ENCODE peak calls at places on chromosomes 5 and 9, in five cellular contexts. T is HCT116, X is HepG2, W is GM12878, C is GM23338. S is an unnamed sample. For H3K36me3, the result is how much of the 10 kb centered on the place peaks cover.

GRCh38 chr9:98854206-98854756 is 46.8 kb downstream of the GALNT12 start:
- DNase-seq in C (no peak), X (no peak), T (no peak), W (no peak), S (no peak)

GRCh38 chr5:135391123-135391868 is 7.7 kb downstream of the MACROH2A1 start:
- DNase-seq in W (no peak), C (no peak), T (no peak), X (peak), S (no peak)

GRCh38 chr5:66144799-66145390 is 795 bp downstream of the SREK1 start:
- DNase-seq in C (no peak), X (peak), W (no peak), T (no peak), S (peak)

GRCh38 chr5:78638973-78639669 is 9.5 kb downstream of the LHFPL2 start:
- DNase-seq in W (no peak), T (no peak), X (no peak), C (no peak), S (no peak)

GRCh38 chr5:71782771-71783770 is 64.0 kb downstream of the CARTPT start:
- DNase-seq in T (peak), X (peak), C (peak), W (peak), S (peak)

GRCh38 chr9:27787941-27788340 is 214.7 kb upstream of the C9orf72 start:
- DNase-seq in X (no peak), T (no peak), C (peak), W (no peak), S (no peak)

GRCh38 chr9:90905079-90905478 is 103.5 kb downstream of the SYK start:
- DNase-seq in X (no peak), W (no peak), C (no peak), T (no peak), S (no peak)

GRCh38 chr5:4627887-4628286 is 512.2 kb upstream of the ADAMTS16 start:
- DNase-seq in C (no peak), T (no peak), X (no peak), W (no peak), S (no peak)

GRCh38 chr9:23342296-23342695 is 483.7 kb downstream of the ELAVL2 start:
- DNase-seq in T (no peak), W (no peak), C (no peak), X (peak), S (no peak)

GRCh38 chr9:104868687-104869404 is 59.1 kb downstream of the ABCA1 start:
- DNase-seq in W (no peak), X (no peak), C (peak), T (no peak), S (no peak)

GRCh38 chr9:71025728-71026127 is 95.7 kb downstream of the TRPM3 start:
- DNase-seq in X (no peak), W (no peak), T (no peak), C (no peak), S (no peak)

GRCh38 chr5:172868924-172869565 is 35.0 kb downstream of the ERGIC1 start:
- DNase-seq in W (no peak), C (no peak), X (peak), T (peak), S (peak)

GRCh38 chr5:59645380-59645779 is 248.1 kb downstream of the PDE4D start:
- DNase-seq in W (no peak), X (no peak), T (no peak), C (no peak), S (no peak)

GRCh38 chr9:87020169-87020935 is 73.0 kb upstream of the GAS1 start:
- DNase-seq in X (no peak), W (no peak), C (no peak), T (no peak), S (no peak)

GRCh38 chr5:112795944-112796678 is 58.4 kb downstream of the APC start:
- DNase-seq in T (no peak), W (no peak), C (peak), X (peak), S (no peak)

GRCh38 chr9:114798793-114799427 is 6.9 kb downstream of the TNFSF15 start:
- DNase-seq in C (no peak), T (no peak), W (no peak), X (no peak), S (no peak)

GRCh38 chr5:133383580-133383939 is 228.8 kb downstream of the FSTL4 start:
- DNase-seq in C (peak), W (no peak), T (no peak), X (no peak), S (no peak)

GRCh38 chr5:157801-158200 is 33.5 kb upstream of the LRRC14B start:
- DNase-seq in C (no peak), T (no peak), W (no peak), X (no peak), S (no peak)

GRCh38 chr5:41869150-41869738 is 981 bp downstream of the OXCT1 start:
- DNase-seq in T (no peak), W (no peak), C (peak), X (no peak), S (no peak)

GRCh38 chr5:151924564-151925395 is at the start of gene GLRA1:
- DNase-seq in T (no peak), X (peak), C (peak), W (no peak), S (no peak)

GRCh38 chr5:10831416-10831815 is 70.4 kb upstream of the DAP start:
- DNase-seq in W (no peak), C (no peak), T (no peak), X (no peak), S (no peak)

GRCh38 chr9:126150411-126151030 is 176.1 kb upstream of the MVB12B start:
- DNase-seq in W (no peak), T (no peak), X (peak), C (no peak), S (no peak)

GRCh38 chr9:136831720-136832104 is 10.6 kb upstream of the AJM1 start:
- DNase-seq in W (no peak), T (no peak), X (no peak), C (no peak), S (no peak)

GRCh38 chr9:89447416-89447815 is 50.5 kb downstream of the SEMA4D start:
- DNase-seq in X (no peak), T (no peak), W (no peak), C (no peak), S (no peak)
- H3K36me3 ChIP-seq in X (under half), T (under half), W (under half), C (under half), S (under half)

GRCh38 chr5:158244882-158245281 is 385.9 kb upstream of the CLINT1 start:
- DNase-seq in W (no peak), T (no peak), C (no peak), X (no peak), S (no peak)

GRCh38 chr5:158245513-158245912 is 386.6 kb upstream of the CLINT1 start:
- DNase-seq in X (no peak), T (no peak), W (no peak), C (no peak), S (no peak)

GRCh38 chr5:158246661-158247060 is 387.7 kb upstream of the CLINT1 start:
- DNase-seq in W (no peak), T (no peak), X (no peak), C (no peak), S (no peak)
- TF ChIP-seq REST in W (no peak), T (no peak), X (no peak), C (no peak), S (no peak)

GRCh38 chr9:2192356-2192979 is 177.3 kb downstream of the SMARCA2 start:
- DNase-seq in T (no peak), W (no peak), C (no peak), X (no peak), S (no peak)
- H3K36me3 ChIP-seq in T (under half), W (under half), C (under half), X (under half), S (under half)

GRCh38 chr9:134343637-134344036 is 17.4 kb downstream of the RXRA start:
- DNase-seq in W (no peak), X (no peak), T (no peak), C (no peak), S (no peak)
- TF ChIP-seq REST in W (no peak), X (no peak), T (no peak), C (no peak), S (no peak)

DNA sequence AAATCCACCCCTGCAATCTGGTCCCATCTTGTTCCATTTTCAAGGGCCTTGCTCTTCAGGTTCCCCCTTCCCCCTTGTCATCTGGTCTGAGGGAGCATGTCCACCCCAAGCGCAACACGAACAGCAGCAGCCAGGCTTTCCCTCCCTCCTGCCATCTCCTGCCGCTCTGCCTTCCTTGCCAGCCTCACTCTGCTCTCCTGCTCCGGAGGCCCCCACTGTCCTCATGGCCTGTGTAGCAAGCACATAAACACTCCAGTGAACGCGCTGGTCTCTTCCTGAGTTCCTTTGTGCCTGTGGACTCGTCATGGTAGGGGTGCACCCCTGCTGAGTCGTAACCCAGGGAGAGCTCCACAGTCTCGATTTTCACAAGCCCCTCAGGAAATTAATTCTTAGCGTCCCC is 29.9 kb downstream of the TENT4A start:
- DNase-seq in C (no peak), X (no peak), W (no peak), T (no peak), S (no peak)
- H3K36me3 ChIP-seq in C (under half), X (under half), W (under half), T (half or more), S (under half)

S was measured in Panc1.